ENCODE peak calls at places on chromosomes 7 and 10, in seven cellular contexts. One of them, this sample, is unnamed. For H3K4me1, the result is how much of the 10 kb centered on the place peaks cover.

GRCh38 chr7:108570146-108570755 is 577 bp downstream of the DNAJB9 start:
- DNase-seq in body of pancreas: peak
- DNase-seq in GM23338: peak
- DNase-seq in A549: peak
- DNase-seq in Caco-2: peak
- DNase-seq in SK-N-SH: peak
- DNase-seq in ovary: peak
- DNase-seq in this sample: peak

GRCh38 chr7:121433775-121434174 is 37.7 kb upstream of the FAM3C start:
- DNase-seq in body of pancreas: no peak
- DNase-seq in GM23338: no peak
- DNase-seq in A549: no peak
- DNase-seq in Caco-2: no peak
- DNase-seq in SK-N-SH: no peak
- DNase-seq in ovary: no peak
- DNase-seq in this sample: no peak

GRCh38 chr7:19119901-19120486 is 2.6 kb upstream of the TWIST1 start:
- DNase-seq in body of pancreas: no peak
- DNase-seq in GM23338: peak
- DNase-seq in A549: no peak
- DNase-seq in Caco-2: no peak
- DNase-seq in SK-N-SH: no peak
- DNase-seq in ovary: no peak
- DNase-seq in this sample: no peak

GRCh38 chr7:13336227-13336626 is 648.8 kb downstream of the ARL4A start:
- DNase-seq in body of pancreas: no peak
- DNase-seq in GM23338: no peak
- DNase-seq in A549: no peak
- DNase-seq in Caco-2: no peak
- DNase-seq in SK-N-SH: no peak
- DNase-seq in ovary: no peak
- DNase-seq in this sample: no peak

GRCh38 chr10:32379314-32379949 is 32.5 kb upstream of the EPC1 start:
- DNase-seq in body of pancreas: no peak
- DNase-seq in GM23338: peak
- DNase-seq in A549: peak
- DNase-seq in Caco-2: peak
- DNase-seq in SK-N-SH: peak
- DNase-seq in ovary: no peak
- DNase-seq in this sample: no peak

GRCh38 chr7:13989944-13990295 is 454 bp upstream of the ETV1 start:
- DNase-seq in body of pancreas: no peak
- DNase-seq in GM23338: no peak
- DNase-seq in A549: no peak
- DNase-seq in Caco-2: no peak
- DNase-seq in SK-N-SH: no peak
- DNase-seq in ovary: no peak
- DNase-seq in this sample: no peak

GRCh38 chr10:80945267-80945880 is 407.7 kb downstream of the SH2D4B start:
- DNase-seq in body of pancreas: no peak
- DNase-seq in GM23338: peak
- DNase-seq in A549: peak
- DNase-seq in Caco-2: peak
- DNase-seq in SK-N-SH: peak
- DNase-seq in ovary: no peak
- DNase-seq in this sample: no peak

GRCh38 chr10:87618470-87619423 is 40.9 kb upstream of the PAPSS2 start:
- DNase-seq in body of pancreas: peak
- DNase-seq in GM23338: no peak
- DNase-seq in A549: peak
- DNase-seq in Caco-2: peak
- DNase-seq in SK-N-SH: no peak
- DNase-seq in ovary: no peak
- DNase-seq in this sample: no peak

GRCh38 chr10:4263281-4263921 is 478.4 kb upstream of the KLF6 start:
- DNase-seq in body of pancreas: no peak
- DNase-seq in GM23338: no peak
- DNase-seq in A549: no peak
- DNase-seq in Caco-2: no peak
- DNase-seq in SK-N-SH: no peak
- DNase-seq in ovary: no peak
- DNase-seq in this sample: no peak

GRCh38 chr10:116536810-116537209 is 8.9 kb upstream of the PNLIP start:
- DNase-seq in body of pancreas: no peak
- DNase-seq in GM23338: no peak
- DNase-seq in A549: no peak
- DNase-seq in Caco-2: no peak
- DNase-seq in SK-N-SH: no peak
- DNase-seq in ovary: no peak
- DNase-seq in this sample: no peak

GRCh38 chr10:4801405-4801804 is 24.6 kb upstream of the AKR1E2 start:
- DNase-seq in body of pancreas: no peak
- DNase-seq in GM23338: peak
- DNase-seq in A549: no peak
- DNase-seq in Caco-2: no peak
- DNase-seq in SK-N-SH: no peak
- DNase-seq in ovary: no peak
- DNase-seq in this sample: no peak

GRCh38 chr7:50660040-50660829 is 95.0 kb upstream of the DDC start:
- DNase-seq in body of pancreas: no peak
- DNase-seq in GM23338: no peak
- DNase-seq in A549: no peak
- DNase-seq in Caco-2: no peak
- DNase-seq in SK-N-SH: no peak
- DNase-seq in ovary: no peak
- DNase-seq in this sample: no peak

GRCh38 chr10:104038958-104039752 is 46.5 kb downstream of the COL17A1 start:
- DNase-seq in body of pancreas: no peak
- DNase-seq in GM23338: no peak
- DNase-seq in A549: no peak
- DNase-seq in Caco-2: no peak
- DNase-seq in SK-N-SH: no peak
- DNase-seq in ovary: no peak
- DNase-seq in this sample: no peak

GRCh38 chr10:60148266-60148840 is 241.3 kb downstream of the ANK3 start:
- DNase-seq in body of pancreas: no peak
- DNase-seq in GM23338: no peak
- DNase-seq in A549: peak
- DNase-seq in Caco-2: peak
- DNase-seq in SK-N-SH: no peak
- DNase-seq in ovary: peak
- DNase-seq in this sample: no peak

GRCh38 chr7:74569501-74570075 is 87.9 kb upstream of the GTF2I start:
- DNase-seq in body of pancreas: no peak
- DNase-seq in GM23338: no peak
- DNase-seq in A549: no peak
- DNase-seq in Caco-2: no peak
- DNase-seq in SK-N-SH: peak
- DNase-seq in ovary: no peak
- DNase-seq in this sample: no peak

GRCh38 chr10:87861034-87861433 is 2.3 kb downstream of the KLLN start:
- DNase-seq in body of pancreas: no peak
- DNase-seq in GM23338: no peak
- DNase-seq in A549: no peak
- DNase-seq in Caco-2: no peak
- DNase-seq in SK-N-SH: no peak
- DNase-seq in ovary: no peak
- DNase-seq in this sample: no peak

GRCh38 chr10:5094265-5095205 is at the start of gene AKR1C3:
- DNase-seq in body of pancreas: peak
- DNase-seq in GM23338: peak
- DNase-seq in A549: peak
- DNase-seq in Caco-2: peak
- DNase-seq in SK-N-SH: peak
- DNase-seq in ovary: no peak
- DNase-seq in this sample: no peak

GRCh38 chr10:121324678-121325213 is 273.5 kb downstream of the FGFR2 start:
- DNase-seq in body of pancreas: no peak
- DNase-seq in GM23338: no peak
- DNase-seq in A549: peak
- DNase-seq in Caco-2: peak
- DNase-seq in SK-N-SH: no peak
- DNase-seq in ovary: no peak
- DNase-seq in this sample: no peak

GRCh38 chr7:97973206-97973658 is 16.8 kb downstream of the OCM2 start:
- DNase-seq in body of pancreas: peak
- DNase-seq in GM23338: peak
- DNase-seq in A549: peak
- DNase-seq in Caco-2: peak
- DNase-seq in SK-N-SH: peak
- DNase-seq in ovary: no peak
- DNase-seq in this sample: peak
- H3K4me1 ChIP-seq in body of pancreas: under half
- H3K4me1 ChIP-seq in GM23338: under half
- H3K4me1 ChIP-seq in A549: under half
- H3K4me1 ChIP-seq in Caco-2: under half
- H3K4me1 ChIP-seq in SK-N-SH: under half
- H3K4me1 ChIP-seq in ovary: under half
- H3K4me1 ChIP-seq in this sample: under half

GRCh38 chr7:27779873-27780272 is 39.9 kb downstream of the TAX1BP1 start:
- DNase-seq in body of pancreas: no peak
- DNase-seq in GM23338: no peak
- DNase-seq in A549: no peak
- DNase-seq in Caco-2: no peak
- DNase-seq in SK-N-SH: no peak
- DNase-seq in ovary: no peak
- DNase-seq in this sample: no peak
- H3K4me1 ChIP-seq in body of pancreas: under half
- H3K4me1 ChIP-seq in GM23338: under half
- H3K4me1 ChIP-seq in A549: under half
- H3K4me1 ChIP-seq in Caco-2: under half
- H3K4me1 ChIP-seq in SK-N-SH: under half
- H3K4me1 ChIP-seq in ovary: under half
- H3K4me1 ChIP-seq in this sample: under half

GRCh38 chr10:110457851-110458582 is 39.7 kb upstream of the DUSP5 start:
- DNase-seq in body of pancreas: no peak
- DNase-seq in GM23338: no peak
- DNase-seq in A549: no peak
- DNase-seq in Caco-2: no peak
- DNase-seq in SK-N-SH: no peak
- DNase-seq in ovary: no peak
- DNase-seq in this sample: no peak

GRCh38 chr10:110458583-110458920 is 39.2 kb upstream of the DUSP5 start:
- DNase-seq in body of pancreas: no peak
- DNase-seq in GM23338: no peak
- DNase-seq in A549: no peak
- DNase-seq in Caco-2: no peak
- DNase-seq in SK-N-SH: no peak
- DNase-seq in ovary: no peak
- DNase-seq in this sample: no peak

GRCh38 chr10:110456046-110456445 is 41.7 kb upstream of the DUSP5 start:
- DNase-seq in body of pancreas: no peak
- DNase-seq in GM23338: no peak
- DNase-seq in A549: peak
- DNase-seq in Caco-2: no peak
- DNase-seq in SK-N-SH: no peak
- DNase-seq in ovary: no peak
- DNase-seq in this sample: no peak

GRCh38 chr10:110455440-110455839 is 42.3 kb upstream of the DUSP5 start:
- DNase-seq in body of pancreas: no peak
- DNase-seq in GM23338: no peak
- DNase-seq in A549: no peak
- DNase-seq in Caco-2: no peak
- DNase-seq in SK-N-SH: no peak
- DNase-seq in ovary: no peak
- DNase-seq in this sample: no peak

DNA sequence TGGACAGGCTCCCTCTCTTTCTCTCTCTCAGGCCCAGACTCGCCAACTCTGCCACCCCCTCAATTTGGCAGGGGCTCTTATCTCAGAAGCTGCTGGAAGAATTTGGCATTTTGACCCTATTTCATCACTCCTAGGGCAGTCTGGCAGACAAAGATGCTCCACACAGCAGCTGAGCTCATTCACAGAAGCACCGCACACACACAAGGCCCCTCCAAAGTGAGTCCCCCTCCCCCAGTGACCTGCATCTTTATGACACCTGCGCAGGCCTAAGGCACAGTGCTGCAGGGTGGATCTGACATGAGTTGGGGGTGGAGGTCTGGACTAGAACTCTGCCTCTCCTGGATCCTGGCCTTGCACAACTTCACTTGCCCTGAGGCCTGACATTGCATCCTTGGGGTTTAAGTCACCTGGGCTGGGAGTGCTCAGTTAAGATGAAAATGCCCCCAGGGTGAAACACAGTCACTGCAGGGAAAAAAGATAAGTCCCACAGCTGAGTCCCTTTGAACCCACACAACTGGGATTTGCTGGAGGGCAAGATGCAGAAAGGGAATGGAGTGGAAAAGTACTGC is 41.1 kb upstream of the DUSP5 start:
- DNase-seq in body of pancreas: no peak
- DNase-seq in GM23338: no peak
- DNase-seq in A549: peak
- DNase-seq in Caco-2: peak
- DNase-seq in SK-N-SH: no peak
- DNase-seq in ovary: no peak
- DNase-seq in this sample: no peak
- H3K4me1 ChIP-seq in body of pancreas: under half
- H3K4me1 ChIP-seq in GM23338: under half
- H3K4me1 ChIP-seq in A549: half or more
- H3K4me1 ChIP-seq in Caco-2: under half
- H3K4me1 ChIP-seq in SK-N-SH: under half
- H3K4me1 ChIP-seq in ovary: under half
- H3K4me1 ChIP-seq in this sample: under half

GRCh38 chr10:119285495-119286267 is 78.3 kb downstream of the GRK5 start:
- DNase-seq in body of pancreas: no peak
- DNase-seq in GM23338: no peak
- DNase-seq in A549: no peak
- DNase-seq in Caco-2: no peak
- DNase-seq in SK-N-SH: no peak
- DNase-seq in ovary: no peak
- DNase-seq in this sample: no peak

GRCh38 chr10:119284679-119285096 is 77.3 kb downstream of the GRK5 start:
- DNase-seq in body of pancreas: no peak
- DNase-seq in GM23338: no peak
- DNase-seq in A549: no peak
- DNase-seq in Caco-2: no peak
- DNase-seq in SK-N-SH: no peak
- DNase-seq in ovary: peak
- DNase-seq in this sample: no peak

GRCh38 chr10:119286983-119287612 is 79.7 kb downstream of the GRK5 start:
- DNase-seq in body of pancreas: no peak
- DNase-seq in GM23338: no peak
- DNase-seq in A549: no peak
- DNase-seq in Caco-2: no peak
- DNase-seq in SK-N-SH: no peak
- DNase-seq in ovary: no peak
- DNase-seq in this sample: no peak

GRCh38 chr10:119287613-119287991 is 80.2 kb downstream of the GRK5 start:
- DNase-seq in body of pancreas: no peak
- DNase-seq in GM23338: no peak
- DNase-seq in A549: no peak
- DNase-seq in Caco-2: no peak
- DNase-seq in SK-N-SH: no peak
- DNase-seq in ovary: no peak
- DNase-seq in this sample: no peak

DNA sequence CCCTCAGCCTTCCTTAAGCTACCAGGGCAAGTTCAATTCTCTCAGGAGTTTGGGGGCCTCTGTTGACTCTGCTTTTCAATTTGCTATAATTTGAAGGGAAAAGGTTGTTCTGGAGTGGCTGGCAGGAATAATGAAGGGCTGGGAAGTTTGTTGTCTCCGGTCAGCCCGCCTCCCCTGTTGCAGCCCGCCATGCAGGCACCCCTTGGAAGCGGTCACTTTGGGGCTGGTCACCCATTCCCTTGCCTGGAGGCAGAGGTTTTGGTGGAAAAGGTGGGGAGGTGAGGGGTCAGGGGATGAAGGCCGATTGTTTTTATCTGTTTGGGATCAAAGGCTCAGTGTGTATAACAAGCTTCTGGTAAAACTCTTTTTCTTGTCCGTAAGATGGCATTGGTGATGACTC is 79.1 kb downstream of the GRK5 start:
- DNase-seq in body of pancreas: no peak
- DNase-seq in GM23338: no peak
- DNase-seq in A549: no peak
- DNase-seq in Caco-2: no peak
- DNase-seq in SK-N-SH: no peak
- DNase-seq in ovary: no peak
- DNase-seq in this sample: no peak
- H3K4me1 ChIP-seq in body of pancreas: under half
- H3K4me1 ChIP-seq in GM23338: under half
- H3K4me1 ChIP-seq in A549: under half
- H3K4me1 ChIP-seq in Caco-2: under half
- H3K4me1 ChIP-seq in SK-N-SH: half or more
- H3K4me1 ChIP-seq in ovary: half or more
- H3K4me1 ChIP-seq in this sample: under half